ENCODE peak calls at places on chromosomes 3 and 15, in seven cellular contexts. One of them, this sample, is unnamed.

GRCh38 chr3:101979033-101979432 is 129.7 kb downstream of the NFKBIZ start:
- DNase-seq in effector memory CD4-positive, alpha-beta T cell: no peak
- DNase-seq in H54: no peak
- DNase-seq in GOT3: no peak
- DNase-seq in BE2C: no peak
- DNase-seq in fibroblast of lung: no peak
- DNase-seq in C1 segment of cervical spinal cord: no peak
- DNase-seq in this sample: no peak

GRCh38 chr15:50944692-50945091 is 36.2 kb downstream of the AP4E1 start:
- DNase-seq in effector memory CD4-positive, alpha-beta T cell: no peak
- DNase-seq in BE2C: no peak
- DNase-seq in C1 segment of cervical spinal cord: no peak
- DNase-seq in H54: no peak
- DNase-seq in GOT3: no peak
- DNase-seq in fibroblast of lung: no peak
- DNase-seq in this sample: no peak

GRCh38 chr3:33146791-33147445 is 33.1 kb downstream of the CRTAP start:
- DNase-seq in fibroblast of lung: peak; percentile 81
- DNase-seq in H54: no peak
- DNase-seq in effector memory CD4-positive, alpha-beta T cell: no peak
- DNase-seq in BE2C: no peak
- DNase-seq in C1 segment of cervical spinal cord: no peak
- DNase-seq in GOT3: no peak
- DNase-seq in this sample: no peak

GRCh38 chr15:71051539-71051938 is 63.7 kb upstream of the THSD4 start:
- DNase-seq in H54: no peak
- DNase-seq in C1 segment of cervical spinal cord: no peak
- DNase-seq in BE2C: no peak
- DNase-seq in effector memory CD4-positive, alpha-beta T cell: no peak
- DNase-seq in GOT3: no peak
- DNase-seq in fibroblast of lung: peak; percentile 85
- DNase-seq in this sample: no peak

GRCh38 chr3:129911261-129911861 is 17.9 kb upstream of the TMCC1 start:
- DNase-seq in C1 segment of cervical spinal cord: no peak
- DNase-seq in GOT3: no peak
- DNase-seq in BE2C: no peak
- DNase-seq in H54: no peak
- DNase-seq in effector memory CD4-positive, alpha-beta T cell: no peak
- DNase-seq in fibroblast of lung: no peak
- DNase-seq in this sample: no peak

GRCh38 chr3:124266517-124266916 is 274.6 kb upstream of the ROPN1 start:
- DNase-seq in C1 segment of cervical spinal cord: no peak
- DNase-seq in GOT3: no peak
- DNase-seq in effector memory CD4-positive, alpha-beta T cell: no peak
- DNase-seq in BE2C: peak; percentile 80
- DNase-seq in H54: no peak
- DNase-seq in fibroblast of lung: peak; percentile 22
- DNase-seq in this sample: no peak

GRCh38 chr3:127043041-127043641 is 60.2 kb downstream of the PLXNA1 start:
- DNase-seq in effector memory CD4-positive, alpha-beta T cell: no peak
- DNase-seq in H54: no peak
- DNase-seq in GOT3: no peak
- DNase-seq in BE2C: peak; percentile 5
- DNase-seq in fibroblast of lung: no peak
- DNase-seq in C1 segment of cervical spinal cord: no peak
- DNase-seq in this sample: no peak

GRCh38 chr3:65342084-65342683 is 654.4 kb upstream of the ADAMTS9 start:
- DNase-seq in H54: peak; percentile 41
- DNase-seq in effector memory CD4-positive, alpha-beta T cell: no peak
- DNase-seq in GOT3: no peak
- DNase-seq in fibroblast of lung: peak; percentile 55
- DNase-seq in BE2C: peak; percentile 70
- DNase-seq in C1 segment of cervical spinal cord: no peak
- DNase-seq in this sample: no peak

GRCh38 chr3:127217594-127218456 is 24.9 kb downstream of the PRR23E start:
- DNase-seq in effector memory CD4-positive, alpha-beta T cell: no peak
- DNase-seq in fibroblast of lung: no peak
- DNase-seq in GOT3: peak; percentile 10
- DNase-seq in BE2C: no peak
- DNase-seq in H54: peak; percentile 24
- DNase-seq in C1 segment of cervical spinal cord: no peak
- DNase-seq in this sample: no peak

GRCh38 chr3:172751188-172751571 is 654 bp downstream of the ECT2 start:
- DNase-seq in BE2C: no peak
- DNase-seq in GOT3: no peak
- DNase-seq in effector memory CD4-positive, alpha-beta T cell: no peak
- DNase-seq in fibroblast of lung: peak; percentile 34
- DNase-seq in H54: no peak
- DNase-seq in C1 segment of cervical spinal cord: no peak
- DNase-seq in this sample: no peak

GRCh38 chr3:190323241-190323617 is 983 bp upstream of the CLDN1 start:
- DNase-seq in H54: no peak
- DNase-seq in BE2C: no peak
- DNase-seq in C1 segment of cervical spinal cord: no peak
- DNase-seq in fibroblast of lung: no peak
- DNase-seq in GOT3: no peak
- DNase-seq in effector memory CD4-positive, alpha-beta T cell: no peak
- DNase-seq in this sample: no peak

GRCh38 chr3:10901293-10902010 is 85.4 kb downstream of the SLC6A11 start:
- DNase-seq in fibroblast of lung: no peak
- DNase-seq in C1 segment of cervical spinal cord: no peak
- DNase-seq in BE2C: no peak
- DNase-seq in effector memory CD4-positive, alpha-beta T cell: no peak
- DNase-seq in GOT3: no peak
- DNase-seq in H54: no peak
- DNase-seq in this sample: no peak

GRCh38 chr3:144358191-144358590 is 386.6 kb downstream of the DIPK2A start:
- DNase-seq in fibroblast of lung: no peak
- DNase-seq in C1 segment of cervical spinal cord: no peak
- DNase-seq in GOT3: no peak
- DNase-seq in effector memory CD4-positive, alpha-beta T cell: no peak
- DNase-seq in BE2C: no peak
- DNase-seq in H54: no peak
- DNase-seq in this sample: no peak

GRCh38 chr3:59818033-59818936 is 768.5 kb upstream of the CFAP20DC start:
- DNase-seq in fibroblast of lung: peak; percentile 93
- DNase-seq in effector memory CD4-positive, alpha-beta T cell: no peak
- DNase-seq in C1 segment of cervical spinal cord: no peak
- DNase-seq in BE2C: no peak
- DNase-seq in GOT3: peak; percentile 47
- DNase-seq in H54: peak; percentile 62
- DNase-seq in this sample: no peak

GRCh38 chr15:76588811-76589747 is 252.5 kb downstream of the ISL2 start:
- DNase-seq in GOT3: no peak
- DNase-seq in effector memory CD4-positive, alpha-beta T cell: no peak
- DNase-seq in fibroblast of lung: no peak
- DNase-seq in H54: no peak
- DNase-seq in C1 segment of cervical spinal cord: no peak
- DNase-seq in BE2C: no peak
- DNase-seq in this sample: no peak

This sample was measured in T-helper 17 cell.